ENCODE peak calls at places on chromosomes 4 and X, in nine cellular contexts. One of them, this sample, is unnamed.

GRCh38 chr4:132065940-132066495 is 1083.1 kb upstream of the PCDH10 start:
- DNase-seq in choroid plexus epithelial cell: peak; percentile 13
- DNase-seq in RPMI7951: no peak
- DNase-seq in HEK293T: no peak
- DNase-seq in CD4-positive, alpha-beta memory T cell: no peak
- DNase-seq in NCI-H1092: no peak
- DNase-seq in stimulated activated naive CD8-positive, alpha-beta T cell treated with anti-CD3 and anti-CD28 coated beads, Interleukin-15, amount 100 ng/mL, for 72 hours: no peak
- DNase-seq in AG10803: no peak
- DNase-seq in SJSA1: no peak
- DNase-seq in this sample: no peak

GRCh38 chr4:8000247-8000646 is 60.6 kb upstream of the AFAP1 start:
- DNase-seq in choroid plexus epithelial cell: no peak
- DNase-seq in RPMI7951: no peak
- DNase-seq in HEK293T: no peak
- DNase-seq in CD4-positive, alpha-beta memory T cell: no peak
- DNase-seq in NCI-H1092: no peak
- DNase-seq in stimulated activated naive CD8-positive, alpha-beta T cell treated with anti-CD3 and anti-CD28 coated beads, Interleukin-15, amount 100 ng/mL, for 72 hours: no peak
- DNase-seq in AG10803: no peak
- DNase-seq in SJSA1: no peak
- DNase-seq in this sample: no peak

GRCh38 chrX:148940411-148940996 is 440.1 kb downstream of the AFF2 start:
- DNase-seq in choroid plexus epithelial cell: peak; percentile 26
- DNase-seq in RPMI7951: no peak
- DNase-seq in HEK293T: no peak
- DNase-seq in CD4-positive, alpha-beta memory T cell: no peak
- DNase-seq in NCI-H1092: no peak
- DNase-seq in stimulated activated naive CD8-positive, alpha-beta T cell treated with anti-CD3 and anti-CD28 coated beads, Interleukin-15, amount 100 ng/mL, for 72 hours: no peak
- DNase-seq in AG10803: peak; percentile 13
- DNase-seq in SJSA1: no peak
- DNase-seq in this sample: no peak

GRCh38 chr4:37188100-37188499 is 56.4 kb upstream of the NWD2 start:
- DNase-seq in choroid plexus epithelial cell: no peak
- DNase-seq in RPMI7951: no peak
- DNase-seq in HEK293T: peak; percentile 3
- DNase-seq in CD4-positive, alpha-beta memory T cell: no peak
- DNase-seq in NCI-H1092: no peak
- DNase-seq in stimulated activated naive CD8-positive, alpha-beta T cell treated with anti-CD3 and anti-CD28 coated beads, Interleukin-15, amount 100 ng/mL, for 72 hours: no peak
- DNase-seq in AG10803: no peak
- DNase-seq in SJSA1: no peak
- DNase-seq in this sample: no peak

GRCh38 chr4:107115185-107115847 is 79.2 kb upstream of the DKK2 start:
- DNase-seq in choroid plexus epithelial cell: peak; percentile 88
- DNase-seq in RPMI7951: peak; percentile 17
- DNase-seq in HEK293T: no peak
- DNase-seq in CD4-positive, alpha-beta memory T cell: no peak
- DNase-seq in NCI-H1092: no peak
- DNase-seq in stimulated activated naive CD8-positive, alpha-beta T cell treated with anti-CD3 and anti-CD28 coated beads, Interleukin-15, amount 100 ng/mL, for 72 hours: no peak
- DNase-seq in AG10803: peak; percentile 52
- DNase-seq in SJSA1: no peak
- DNase-seq in this sample: no peak

GRCh38 chr4:40238008-40238699 is 41.3 kb downstream of the RHOH start:
- DNase-seq in choroid plexus epithelial cell: no peak
- DNase-seq in RPMI7951: no peak
- DNase-seq in HEK293T: no peak
- DNase-seq in CD4-positive, alpha-beta memory T cell: no peak
- DNase-seq in NCI-H1092: no peak
- DNase-seq in stimulated activated naive CD8-positive, alpha-beta T cell treated with anti-CD3 and anti-CD28 coated beads, Interleukin-15, amount 100 ng/mL, for 72 hours: peak; percentile 57
- DNase-seq in AG10803: no peak
- DNase-seq in SJSA1: no peak
- DNase-seq in this sample: no peak

GRCh38 chr4:41362647-41363383 is 106.1 kb downstream of the UCHL1 start:
- DNase-seq in choroid plexus epithelial cell: no peak
- DNase-seq in RPMI7951: no peak
- DNase-seq in HEK293T: no peak
- DNase-seq in CD4-positive, alpha-beta memory T cell: no peak
- DNase-seq in NCI-H1092: no peak
- DNase-seq in stimulated activated naive CD8-positive, alpha-beta T cell treated with anti-CD3 and anti-CD28 coated beads, Interleukin-15, amount 100 ng/mL, for 72 hours: no peak
- DNase-seq in AG10803: peak; percentile 22
- DNase-seq in SJSA1: no peak
- DNase-seq in this sample: peak; percentile 51

GRCh38 chr4:168717852-168718251 is 221.0 kb downstream of the PALLD start:
- DNase-seq in choroid plexus epithelial cell: peak; percentile 88
- DNase-seq in RPMI7951: peak; percentile 28
- DNase-seq in HEK293T: no peak
- DNase-seq in CD4-positive, alpha-beta memory T cell: no peak
- DNase-seq in NCI-H1092: no peak
- DNase-seq in stimulated activated naive CD8-positive, alpha-beta T cell treated with anti-CD3 and anti-CD28 coated beads, Interleukin-15, amount 100 ng/mL, for 72 hours: no peak
- DNase-seq in AG10803: peak; percentile 58
- DNase-seq in SJSA1: no peak
- DNase-seq in this sample: no peak

GRCh38 chr4:94068712-94069111 is 139.0 kb upstream of the SMARCAD1 start:
- DNase-seq in choroid plexus epithelial cell: peak; percentile 17
- DNase-seq in RPMI7951: no peak
- DNase-seq in HEK293T: no peak
- DNase-seq in CD4-positive, alpha-beta memory T cell: no peak
- DNase-seq in NCI-H1092: no peak
- DNase-seq in stimulated activated naive CD8-positive, alpha-beta T cell treated with anti-CD3 and anti-CD28 coated beads, Interleukin-15, amount 100 ng/mL, for 72 hours: no peak
- DNase-seq in AG10803: no peak
- DNase-seq in SJSA1: no peak
- DNase-seq in this sample: no peak

GRCh38 chr4:52588771-52589591 is 70.1 kb downstream of the USP46 start:
- DNase-seq in choroid plexus epithelial cell: peak; percentile 96
- DNase-seq in RPMI7951: peak; percentile 63
- DNase-seq in HEK293T: no peak
- DNase-seq in CD4-positive, alpha-beta memory T cell: peak; percentile 53
- DNase-seq in NCI-H1092: no peak
- DNase-seq in stimulated activated naive CD8-positive, alpha-beta T cell treated with anti-CD3 and anti-CD28 coated beads, Interleukin-15, amount 100 ng/mL, for 72 hours: no peak
- DNase-seq in AG10803: peak; percentile 67
- DNase-seq in SJSA1: peak; percentile 87
- DNase-seq in this sample: no peak

GRCh38 chr4:4762909-4763814 is 96.3 kb upstream of the MSX1 start:
- DNase-seq in choroid plexus epithelial cell: peak; percentile 93
- DNase-seq in RPMI7951: peak; percentile 93
- DNase-seq in HEK293T: peak; percentile 58
- DNase-seq in CD4-positive, alpha-beta memory T cell: no peak
- DNase-seq in NCI-H1092: no peak
- DNase-seq in stimulated activated naive CD8-positive, alpha-beta T cell treated with anti-CD3 and anti-CD28 coated beads, Interleukin-15, amount 100 ng/mL, for 72 hours: peak; percentile 58
- DNase-seq in AG10803: peak; percentile 69
- DNase-seq in SJSA1: no peak
- DNase-seq in this sample: no peak

GRCh38 chr4:155552180-155552579 is 114.5 kb upstream of the GUCY1A1 start:
- DNase-seq in choroid plexus epithelial cell: no peak
- DNase-seq in RPMI7951: peak; percentile 96
- DNase-seq in HEK293T: no peak
- DNase-seq in CD4-positive, alpha-beta memory T cell: no peak
- DNase-seq in NCI-H1092: no peak
- DNase-seq in stimulated activated naive CD8-positive, alpha-beta T cell treated with anti-CD3 and anti-CD28 coated beads, Interleukin-15, amount 100 ng/mL, for 72 hours: no peak
- DNase-seq in AG10803: no peak
- DNase-seq in SJSA1: no peak
- DNase-seq in this sample: no peak

GRCh38 chr4:105265689-105266088 is 119.0 kb downstream of the TET2 start:
- DNase-seq in choroid plexus epithelial cell: no peak
- DNase-seq in RPMI7951: no peak
- DNase-seq in HEK293T: no peak
- DNase-seq in CD4-positive, alpha-beta memory T cell: no peak
- DNase-seq in NCI-H1092: no peak
- DNase-seq in stimulated activated naive CD8-positive, alpha-beta T cell treated with anti-CD3 and anti-CD28 coated beads, Interleukin-15, amount 100 ng/mL, for 72 hours: no peak
- DNase-seq in AG10803: no peak
- DNase-seq in SJSA1: no peak
- DNase-seq in this sample: no peak

GRCh38 chr4:54683616-54684346 is 26.0 kb downstream of the KIT start:
- DNase-seq in choroid plexus epithelial cell: peak; percentile 26
- DNase-seq in RPMI7951: no peak
- DNase-seq in HEK293T: no peak
- DNase-seq in CD4-positive, alpha-beta memory T cell: peak; percentile 47
- DNase-seq in NCI-H1092: no peak
- DNase-seq in stimulated activated naive CD8-positive, alpha-beta T cell treated with anti-CD3 and anti-CD28 coated beads, Interleukin-15, amount 100 ng/mL, for 72 hours: peak; percentile 46
- DNase-seq in AG10803: peak; percentile 45
- DNase-seq in SJSA1: no peak
- DNase-seq in this sample: no peak

GRCh38 chrX:56995271-56995994 is at the start of gene SPIN3:
- DNase-seq in choroid plexus epithelial cell: peak; percentile 72
- DNase-seq in RPMI7951: peak; percentile 86
- DNase-seq in HEK293T: peak; percentile 71
- DNase-seq in CD4-positive, alpha-beta memory T cell: peak; percentile 46
- DNase-seq in NCI-H1092: peak; percentile 93
- DNase-seq in stimulated activated naive CD8-positive, alpha-beta T cell treated with anti-CD3 and anti-CD28 coated beads, Interleukin-15, amount 100 ng/mL, for 72 hours: peak; percentile 74
- DNase-seq in AG10803: peak; percentile 58
- DNase-seq in SJSA1: peak; percentile 55
- DNase-seq in this sample: peak; percentile 66